ENCODE peak calls at places on chromosome 10, in nine cellular contexts. One of them, this sample, is unnamed.

GRCh38 chr10:76902949-76903348 is 734.7 kb downstream of the KCNMA1 start:
- DNase-seq in effector memory CD4-positive, alpha-beta T cell: no peak
- DNase-seq in tibial nerve: no peak
- DNase-seq in pancreas: no peak
- DNase-seq in testis: peak; percentile 59
- DNase-seq in cardiac muscle cell: peak; percentile 46
- DNase-seq in small intestine: no peak
- DNase-seq in heart left ventricle: peak; percentile 74
- DNase-seq in endothelial cell of umbilical vein: no peak
- DNase-seq in this sample: peak; percentile 73

GRCh38 chr10:78045237-78045636 is 11.6 kb downstream of the RPS24 start:
- DNase-seq in effector memory CD4-positive, alpha-beta T cell: no peak
- DNase-seq in tibial nerve: no peak
- DNase-seq in pancreas: no peak
- DNase-seq in testis: no peak
- DNase-seq in cardiac muscle cell: no peak
- DNase-seq in small intestine: no peak
- DNase-seq in heart left ventricle: no peak
- DNase-seq in endothelial cell of umbilical vein: no peak
- DNase-seq in this sample: no peak

GRCh38 chr10:93813507-93814465 is 56.0 kb downstream of the LGI1 start:
- DNase-seq in effector memory CD4-positive, alpha-beta T cell: no peak
- DNase-seq in tibial nerve: peak; percentile 28
- DNase-seq in pancreas: peak; percentile 85
- DNase-seq in testis: peak; percentile 81
- DNase-seq in cardiac muscle cell: peak; percentile 48
- DNase-seq in small intestine: peak; percentile 63
- DNase-seq in heart left ventricle: peak; percentile 47
- DNase-seq in endothelial cell of umbilical vein: peak; percentile 55
- DNase-seq in this sample: peak; percentile 63

GRCh38 chr10:45419673-45420020 is 45.6 kb downstream of the ALOX5 start:
- DNase-seq in effector memory CD4-positive, alpha-beta T cell: no peak
- DNase-seq in tibial nerve: no peak
- DNase-seq in pancreas: no peak
- DNase-seq in testis: no peak
- DNase-seq in cardiac muscle cell: no peak
- DNase-seq in small intestine: no peak
- DNase-seq in heart left ventricle: peak; percentile 52
- DNase-seq in endothelial cell of umbilical vein: no peak
- DNase-seq in this sample: peak; percentile 71

GRCh38 chr10:93542358-93542791 is 24.1 kb upstream of the FFAR4 start:
- DNase-seq in effector memory CD4-positive, alpha-beta T cell: no peak
- DNase-seq in tibial nerve: no peak
- DNase-seq in pancreas: peak; percentile 73
- DNase-seq in testis: peak; percentile 31
- DNase-seq in cardiac muscle cell: peak; percentile 63
- DNase-seq in small intestine: peak; percentile 94
- DNase-seq in heart left ventricle: peak; percentile 84
- DNase-seq in endothelial cell of umbilical vein: peak; percentile 53
- DNase-seq in this sample: peak; percentile 81

GRCh38 chr10:43437141-43437860 is 390 bp downstream of the ZNF487 start:
- DNase-seq in effector memory CD4-positive, alpha-beta T cell: no peak
- DNase-seq in tibial nerve: no peak
- DNase-seq in pancreas: no peak
- DNase-seq in testis: no peak
- DNase-seq in cardiac muscle cell: peak; percentile 13
- DNase-seq in small intestine: peak; percentile 50
- DNase-seq in heart left ventricle: no peak
- DNase-seq in endothelial cell of umbilical vein: peak; percentile 21
- DNase-seq in this sample: no peak

GRCh38 chr10:29039659-29040309 is 249.1 kb upstream of the LYZL1 start:
- DNase-seq in effector memory CD4-positive, alpha-beta T cell: no peak
- DNase-seq in tibial nerve: no peak
- DNase-seq in pancreas: no peak
- DNase-seq in testis: no peak
- DNase-seq in cardiac muscle cell: peak; percentile 96
- DNase-seq in small intestine: no peak
- DNase-seq in heart left ventricle: no peak
- DNase-seq in endothelial cell of umbilical vein: no peak
- DNase-seq in this sample: no peak

GRCh38 chr10:127447197-127447596 is 101.9 kb upstream of the NPS start:
- DNase-seq in effector memory CD4-positive, alpha-beta T cell: no peak
- DNase-seq in tibial nerve: no peak
- DNase-seq in pancreas: no peak
- DNase-seq in testis: no peak
- DNase-seq in cardiac muscle cell: no peak
- DNase-seq in small intestine: no peak
- DNase-seq in heart left ventricle: no peak
- DNase-seq in endothelial cell of umbilical vein: no peak
- DNase-seq in this sample: no peak

DNA sequence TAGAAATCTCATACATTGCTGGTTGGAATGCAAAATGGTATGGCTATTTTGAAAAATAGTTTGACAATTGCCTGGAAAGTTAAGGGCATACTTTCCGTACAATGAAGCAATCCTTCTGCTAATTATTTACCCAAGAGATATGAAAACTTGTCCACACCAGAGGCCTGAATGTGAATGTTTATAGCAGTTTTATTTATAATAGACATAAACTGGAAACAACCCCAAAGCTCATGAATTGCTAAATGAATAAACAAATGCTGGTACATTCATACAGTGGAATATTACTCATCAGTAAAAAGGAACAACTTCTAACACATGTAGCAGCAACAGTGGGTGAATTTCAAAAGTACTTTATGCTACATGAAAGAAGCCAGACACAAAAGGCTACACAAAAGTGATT is 42.7 kb downstream of the MMRN2 start:
- DNase-seq in effector memory CD4-positive, alpha-beta T cell: no peak
- DNase-seq in tibial nerve: no peak
- DNase-seq in pancreas: no peak
- DNase-seq in testis: no peak
- DNase-seq in cardiac muscle cell: no peak
- DNase-seq in small intestine: no peak
- DNase-seq in heart left ventricle: no peak
- DNase-seq in endothelial cell of umbilical vein: no peak
- DNase-seq in this sample: no peak
- H3K27ac ChIP-seq in effector memory CD4-positive, alpha-beta T cell: no peak overlapping the region
- H3K27ac ChIP-seq in tibial nerve: no peak overlapping the region
- H3K27ac ChIP-seq in pancreas: no peak overlapping the region
- H3K27ac ChIP-seq in testis: no peak overlapping the region
- H3K27ac ChIP-seq in cardiac muscle cell: no peak overlapping the region
- H3K27ac ChIP-seq in small intestine: no peak overlapping the region
- H3K27ac ChIP-seq in heart left ventricle: no peak overlapping the region
- H3K27ac ChIP-seq in endothelial cell of umbilical vein: no peak overlapping the region
- H3K27ac ChIP-seq in this sample: no peak overlapping the region

GRCh38 chr10:119049361-119049760 is 19.8 kb downstream of the NANOS1 start:
- DNase-seq in effector memory CD4-positive, alpha-beta T cell: no peak
- DNase-seq in tibial nerve: no peak
- DNase-seq in pancreas: no peak
- DNase-seq in testis: no peak
- DNase-seq in cardiac muscle cell: no peak
- DNase-seq in small intestine: no peak
- DNase-seq in heart left ventricle: no peak
- DNase-seq in endothelial cell of umbilical vein: no peak
- DNase-seq in this sample: no peak

GRCh38 chr10:119049777-119050176 is 20.3 kb downstream of the NANOS1 start:
- DNase-seq in effector memory CD4-positive, alpha-beta T cell: no peak
- DNase-seq in tibial nerve: no peak
- DNase-seq in pancreas: no peak
- DNase-seq in testis: no peak
- DNase-seq in cardiac muscle cell: no peak
- DNase-seq in small intestine: no peak
- DNase-seq in heart left ventricle: no peak
- DNase-seq in endothelial cell of umbilical vein: no peak
- DNase-seq in this sample: no peak

GRCh38 chr10:119055472-119055871 is 25.1 kb downstream of the EIF3A start:
- DNase-seq in effector memory CD4-positive, alpha-beta T cell: no peak
- DNase-seq in tibial nerve: no peak
- DNase-seq in pancreas: no peak
- DNase-seq in testis: no peak
- DNase-seq in cardiac muscle cell: no peak
- DNase-seq in small intestine: peak; percentile 62
- DNase-seq in heart left ventricle: no peak
- DNase-seq in endothelial cell of umbilical vein: no peak
- DNase-seq in this sample: no peak

DNA sequence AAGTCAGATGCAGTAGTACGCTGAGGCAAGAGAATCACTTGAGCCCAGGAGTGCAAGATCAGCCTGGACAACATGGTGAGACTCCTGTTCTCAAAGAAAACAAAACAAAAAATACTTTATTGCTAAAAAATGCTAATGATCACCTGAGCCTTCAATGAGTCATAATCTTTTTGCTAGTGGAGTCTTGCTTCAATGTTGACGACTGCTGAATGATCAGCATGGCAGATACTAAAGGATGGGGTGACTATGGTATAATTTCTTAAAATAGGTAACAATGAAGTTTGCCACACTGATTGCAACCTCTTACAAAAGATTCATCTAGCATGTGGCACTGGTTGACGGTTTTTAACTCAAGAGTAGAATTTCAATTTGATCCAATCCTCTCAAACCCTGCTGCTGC is 22.3 kb downstream of the NANOS1 start:
- DNase-seq in effector memory CD4-positive, alpha-beta T cell: no peak
- DNase-seq in tibial nerve: no peak
- DNase-seq in pancreas: no peak
- DNase-seq in testis: no peak
- DNase-seq in cardiac muscle cell: no peak
- DNase-seq in small intestine: no peak
- DNase-seq in heart left ventricle: no peak
- DNase-seq in endothelial cell of umbilical vein: no peak
- DNase-seq in this sample: no peak
- H3K4me3 ChIP-seq in effector memory CD4-positive, alpha-beta T cell: no peak overlapping the region
- H3K4me3 ChIP-seq in tibial nerve: no peak overlapping the region
- H3K4me3 ChIP-seq in pancreas: no peak overlapping the region
- H3K4me3 ChIP-seq in testis: no peak overlapping the region
- H3K4me3 ChIP-seq in cardiac muscle cell: no peak overlapping the region
- H3K4me3 ChIP-seq in small intestine: no peak overlapping the region
- H3K4me3 ChIP-seq in heart left ventricle: no peak overlapping the region
- H3K4me3 ChIP-seq in endothelial cell of umbilical vein: no peak overlapping the region
- H3K4me3 ChIP-seq in this sample: no peak overlapping the region

GRCh38 chr10:79077488-79078173 is 8.9 kb downstream of the ZMIZ1 start:
- DNase-seq in effector memory CD4-positive, alpha-beta T cell: no peak
- DNase-seq in tibial nerve: no peak
- DNase-seq in pancreas: no peak
- DNase-seq in testis: no peak
- DNase-seq in cardiac muscle cell: no peak
- DNase-seq in small intestine: peak; percentile 68
- DNase-seq in heart left ventricle: no peak
- DNase-seq in endothelial cell of umbilical vein: no peak
- DNase-seq in this sample: no peak

GRCh38 chr10:79079074-79079397 is 10.3 kb downstream of the ZMIZ1 start:
- DNase-seq in effector memory CD4-positive, alpha-beta T cell: no peak
- DNase-seq in tibial nerve: no peak
- DNase-seq in pancreas: no peak
- DNase-seq in testis: no peak
- DNase-seq in cardiac muscle cell: peak; percentile 32
- DNase-seq in small intestine: no peak
- DNase-seq in heart left ventricle: no peak
- DNase-seq in endothelial cell of umbilical vein: no peak
- DNase-seq in this sample: no peak

GRCh38 chr10:79081353-79082034 is 12.7 kb downstream of the ZMIZ1 start:
- DNase-seq in effector memory CD4-positive, alpha-beta T cell: no peak
- DNase-seq in tibial nerve: no peak
- DNase-seq in pancreas: no peak
- DNase-seq in testis: no peak
- DNase-seq in cardiac muscle cell: peak; percentile 69
- DNase-seq in small intestine: no peak
- DNase-seq in heart left ventricle: peak; percentile 78
- DNase-seq in endothelial cell of umbilical vein: no peak
- DNase-seq in this sample: no peak

GRCh38 chr10:79079490-79080355 is 11.0 kb downstream of the ZMIZ1 start:
- DNase-seq in effector memory CD4-positive, alpha-beta T cell: no peak
- DNase-seq in tibial nerve: no peak
- DNase-seq in pancreas: no peak
- DNase-seq in testis: no peak
- DNase-seq in cardiac muscle cell: peak; percentile 42
- DNase-seq in small intestine: no peak
- DNase-seq in heart left ventricle: peak; percentile 87
- DNase-seq in endothelial cell of umbilical vein: peak; percentile 20
- DNase-seq in this sample: peak; percentile 84

GRCh38 chr10:79078367-79079073 is 9.8 kb downstream of the ZMIZ1 start:
- DNase-seq in effector memory CD4-positive, alpha-beta T cell: no peak
- DNase-seq in tibial nerve: no peak
- DNase-seq in pancreas: no peak
- DNase-seq in testis: no peak
- DNase-seq in cardiac muscle cell: no peak
- DNase-seq in small intestine: no peak
- DNase-seq in heart left ventricle: no peak
- DNase-seq in endothelial cell of umbilical vein: no peak
- DNase-seq in this sample: no peak
- H3K4me1 ChIP-seq in effector memory CD4-positive, alpha-beta T cell: peaks cover 3% of the 10 kb centered on the region
- H3K4me1 ChIP-seq in tibial nerve: peaks cover 100% of the 10 kb centered on the region
- H3K4me1 ChIP-seq in pancreas: peaks cover 92% of the 10 kb centered on the region
- H3K4me1 ChIP-seq in testis: peaks cover 42% of the 10 kb centered on the region
- H3K4me1 ChIP-seq in cardiac muscle cell: peaks cover 72% of the 10 kb centered on the region
- H3K4me1 ChIP-seq in small intestine: peaks cover 37% of the 10 kb centered on the region
- H3K4me1 ChIP-seq in heart left ventricle: peaks cover 96% of the 10 kb centered on the region
- H3K4me1 ChIP-seq in endothelial cell of umbilical vein: peaks cover 16% of the 10 kb centered on the region
- H3K4me1 ChIP-seq in this sample: peaks cover 79% of the 10 kb centered on the region

GRCh38 chr10:118046491-118047362 is at the start of gene RAB11FIP2:
- DNase-seq in effector memory CD4-positive, alpha-beta T cell: peak; percentile 91
- DNase-seq in tibial nerve: peak; percentile 95
- DNase-seq in pancreas: peak; percentile 99
- DNase-seq in testis: peak; percentile 98
- DNase-seq in cardiac muscle cell: peak; percentile 96
- DNase-seq in small intestine: peak; percentile 92
- DNase-seq in heart left ventricle: peak; percentile 98
- DNase-seq in endothelial cell of umbilical vein: peak; percentile 86
- DNase-seq in this sample: peak; percentile 99

GRCh38 chr10:118047363-118047719 is 600 bp upstream of the RAB11FIP2 start:
- DNase-seq in effector memory CD4-positive, alpha-beta T cell: no peak
- DNase-seq in tibial nerve: no peak
- DNase-seq in pancreas: peak; percentile 32
- DNase-seq in testis: peak; percentile 32
- DNase-seq in cardiac muscle cell: no peak
- DNase-seq in small intestine: peak; percentile 14
- DNase-seq in heart left ventricle: no peak
- DNase-seq in endothelial cell of umbilical vein: no peak
- DNase-seq in this sample: peak; percentile 32

GRCh38 chr10:118045842-118046490 is 775 bp downstream of the RAB11FIP2 start:
- DNase-seq in effector memory CD4-positive, alpha-beta T cell: peak; percentile 9
- DNase-seq in tibial nerve: no peak
- DNase-seq in pancreas: peak; percentile 78
- DNase-seq in testis: peak; percentile 58
- DNase-seq in cardiac muscle cell: peak; percentile 47
- DNase-seq in small intestine: peak; percentile 32
- DNase-seq in heart left ventricle: peak; percentile 56
- DNase-seq in endothelial cell of umbilical vein: peak; percentile 54
- DNase-seq in this sample: peak; percentile 75

GRCh38 chr10:118042827-118043242 is 3.9 kb downstream of the RAB11FIP2 start:
- DNase-seq in effector memory CD4-positive, alpha-beta T cell: no peak
- DNase-seq in tibial nerve: no peak
- DNase-seq in pancreas: no peak
- DNase-seq in testis: no peak
- DNase-seq in cardiac muscle cell: no peak
- DNase-seq in small intestine: no peak
- DNase-seq in heart left ventricle: no peak
- DNase-seq in endothelial cell of umbilical vein: peak; percentile 24
- DNase-seq in this sample: peak; percentile 9

DNA sequence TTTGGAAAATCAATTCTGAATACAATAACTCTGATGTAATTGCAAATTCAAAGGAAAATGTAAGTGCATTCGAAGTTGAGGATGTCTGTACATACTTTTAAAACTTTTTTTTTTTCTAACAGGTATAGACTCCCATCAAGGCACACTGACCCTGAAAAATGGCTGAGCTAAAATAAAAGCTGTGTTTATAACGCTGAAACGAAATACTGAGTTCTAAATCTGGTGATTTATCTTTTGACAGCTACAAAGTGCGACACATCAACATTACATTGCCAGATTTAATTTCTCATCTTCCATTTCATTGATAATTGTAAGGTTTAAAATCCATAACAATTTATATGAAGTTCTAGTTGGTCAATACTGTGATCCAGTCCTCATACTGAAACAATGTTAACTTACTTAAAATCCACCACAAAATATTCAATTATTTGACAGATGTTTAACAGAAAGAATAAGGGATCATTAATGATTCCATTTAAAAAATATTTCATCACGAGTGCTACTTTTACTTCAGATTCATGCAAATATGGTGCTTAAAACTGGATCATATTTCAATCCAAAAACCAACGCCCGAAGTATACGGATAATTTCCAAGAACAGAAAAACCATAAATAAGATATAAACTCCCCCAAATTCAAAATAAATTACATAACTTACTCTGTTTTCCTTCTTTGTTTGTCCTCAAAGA is 1.4 kb downstream of the RAB11FIP2 start:
- DNase-seq in effector memory CD4-positive, alpha-beta T cell: no peak
- DNase-seq in tibial nerve: no peak
- DNase-seq in pancreas: no peak
- DNase-seq in testis: no peak
- DNase-seq in cardiac muscle cell: no peak
- DNase-seq in small intestine: no peak
- DNase-seq in heart left ventricle: no peak
- DNase-seq in endothelial cell of umbilical vein: peak; percentile 10
- DNase-seq in this sample: no peak
- H3K27ac ChIP-seq in effector memory CD4-positive, alpha-beta T cell: no peak overlapping the region
- H3K27ac ChIP-seq in tibial nerve: no peak overlapping the region
- H3K27ac ChIP-seq in pancreas: peak overlapping the region; percentile 89
- H3K27ac ChIP-seq in testis: no peak overlapping the region
- H3K27ac ChIP-seq in cardiac muscle cell: peak overlapping the region; percentile 98
- H3K27ac ChIP-seq in small intestine: no peak overlapping the region
- H3K27ac ChIP-seq in heart left ventricle: peak overlapping the region; percentile 95
- H3K27ac ChIP-seq in endothelial cell of umbilical vein: no peak overlapping the region
- H3K27ac ChIP-seq in this sample: no peak overlapping the region

This sample was measured in right cardiac atrium.